ENCODE peak calls at places on chromosomes 11 and 22, in seven cellular contexts. H is left colon; R is Right ventricle myocardium superior; B is stimulated activated CD4-positive, alpha-beta T cell treated with anti-CD3 and anti-CD28 coated beads, Interleukin-1b, Interleukin-23, amount 100 ng/mL, for 24 hours; P is stimulated activated CD8-positive, alpha-beta memory T cell treated with anti-CD3 and anti-CD28 coated beads, Interleukin-7, amount 100 ng/mL, for 24 hours; Q is foreskin keratinocyte; L is OCI-LY7. F is an unnamed sample.

GRCh38 chr22:37819100-37819433 is 4.1 kb upstream of the GALR3 start:
- DNase-seq in H (no peak), R (no peak), B (no peak), P (no peak), Q (no peak), L (no peak), F (no peak)

GRCh38 chr11:68551223-68551622 is 90.7 kb downstream of the PPP6R3 start:
- DNase-seq in H (no peak), R (no peak), B (no peak), P (no peak), Q (no peak), L (no peak), F (no peak)

GRCh38 chr11:67436459-67437081 is 912 bp downstream of the PTPRCAP start:
- DNase-seq in H (peak), R (no peak), B (peak), P (peak), Q (no peak), L (peak), F (no peak)

GRCh38 chr11:77130763-77131513 is 2.9 kb downstream of the MYO7A start:
- DNase-seq in H (no peak), R (peak), B (no peak), P (no peak), Q (no peak), L (no peak), F (no peak)

GRCh38 chr22:36049678-36049997 is 21.0 kb upstream of the RBFOX2 start:
- DNase-seq in H (no peak), R (no peak), B (no peak), P (no peak), Q (no peak), L (no peak), F (no peak)

GRCh38 chr11:122140535-122140934 is 24.5 kb upstream of the BLID start:
- DNase-seq in H (no peak), R (no peak), B (no peak), P (no peak), Q (peak), L (no peak), F (no peak)

GRCh38 chr11:112963368-112963955 is 2.2 kb downstream of the NCAM1 start:
- DNase-seq in H (no peak), R (no peak), B (no peak), P (no peak), Q (no peak), L (no peak), F (no peak)

GRCh38 chr11:86917577-86917976 is 37.6 kb downstream of the FZD4 start:
- DNase-seq in H (no peak), R (no peak), B (no peak), P (no peak), Q (no peak), L (no peak), F (no peak)

GRCh38 chr11:35334385-35335090 is 84.8 kb downstream of the SLC1A2 start:
- DNase-seq in H (no peak), R (no peak), B (no peak), P (no peak), Q (peak), L (peak), F (no peak)

GRCh38 chr11:110182886-110183285 is 89.7 kb downstream of the ZC3H12C start:
- DNase-seq in H (no peak), R (no peak), B (no peak), P (no peak), Q (peak), L (no peak), F (no peak)

GRCh38 chr11:94924074-94925031 is 49.0 kb downstream of the CWC15 start:
- DNase-seq in H (no peak), R (no peak), B (no peak), P (no peak), Q (no peak), L (peak), F (no peak)

F was measured in left lung.